ENCODE peak calls at places on chromosomes 16 and 17, in eight cellular contexts. I is GM23248; D is fibroblast of lung; P is mucosa of descending colon; H is CD8-positive, alpha-beta memory T cell; Z is SK-N-SH; K is lower lobe of right lung; E is endodermal cell. T is an unnamed sample.
A peak's percentile ranks its signal among the peaks of the same experiment; 100 is the strongest.

GRCh38 chr16:50440991-50441390 is 72.2 kb upstream of the BRD7 start:
- DNase-seq in I (no peak), D (no peak), P (no peak), H (no peak), Z (no peak), K (no peak), E (no peak), T (no peak)

GRCh38 chr16:48353565-48354163 is 31.5 kb downstream of the SIAH1 start:
- DNase-seq in I (peak; percentile 89), D (peak; percentile 85), P (peak; percentile 53), H (peak; percentile 44), Z (peak; percentile 76), K (peak; percentile 64), E (peak; percentile 87), T (peak; percentile 63)

GRCh38 chr17:77373298-77374169 is 232.8 kb downstream of the SEC14L1 start:
- DNase-seq in I (peak; percentile 73), D (no peak), P (peak; percentile 61), H (no peak), Z (peak; percentile 65), K (peak; percentile 72), E (peak; percentile 90), T (peak; percentile 44)

GRCh38 chr16:55543470-55543869 is 23.0 kb upstream of the CAPNS2 start:
- DNase-seq in I (peak; percentile 66), D (peak; percentile 72), P (no peak), H (no peak), Z (peak; percentile 16), K (no peak), E (no peak), T (no peak)

GRCh38 chr17:35977509-35977908 is 3.8 kb downstream of the CCL16 start:
- DNase-seq in I (no peak), D (no peak), P (no peak), H (no peak), Z (no peak), K (no peak), E (no peak), T (no peak)

GRCh38 chr17:9728564-9728963 is 62.8 kb downstream of the DHRS7C start:
- DNase-seq in I (no peak), D (no peak), P (no peak), H (no peak), Z (no peak), K (no peak), E (no peak), T (no peak)

GRCh38 chr17:49456172-49456965 is 38.7 kb upstream of the NGFR start:
- DNase-seq in I (peak; percentile 95), D (peak; percentile 77), P (no peak), H (no peak), Z (no peak), K (no peak), E (no peak), T (no peak)

GRCh38 chr17:40980594-40980993 is 3.5 kb downstream of the KRT40 start:
- DNase-seq in I (no peak), D (no peak), P (no peak), H (no peak), Z (no peak), K (no peak), E (no peak), T (no peak)

GRCh38 chr16:67179421-67180080 is 4.2 kb downstream of the MATCAP1 start:
- DNase-seq in I (peak; percentile 13), D (no peak), P (no peak), H (no peak), Z (no peak), K (no peak), E (peak; percentile 74), T (no peak)

GRCh38 chr17:5237541-5238016 is 2.9 kb upstream of the SCIMP start:
- DNase-seq in I (peak; percentile 65), D (peak; percentile 45), P (peak; percentile 41), H (peak; percentile 26), Z (peak; percentile 72), K (peak; percentile 72), E (peak; percentile 94), T (peak; percentile 61)

GRCh38 chr16:48788475-48788874 is 178.5 kb upstream of the N4BP1 start:
- DNase-seq in I (no peak), D (no peak), P (no peak), H (no peak), Z (no peak), K (no peak), E (no peak), T (no peak)

GRCh38 chr17:40555296-40556190 is 9.7 kb downstream of the CCR7 start:
- DNase-seq in I (no peak), D (no peak), P (no peak), H (no peak), Z (no peak), K (no peak), E (no peak), T (peak; percentile 17)

GRCh38 chr16:59013930-59014329 is 279.8 kb upstream of the GOT2 start:
- DNase-seq in I (no peak), D (no peak), P (no peak), H (no peak), Z (no peak), K (no peak), E (no peak), T (no peak)

GRCh38 chr16:15933781-15934180 is 15.6 kb upstream of the ABCC1 start:
- DNase-seq in I (no peak), D (no peak), P (no peak), H (no peak), Z (no peak), K (no peak), E (no peak), T (no peak)

GRCh38 chr16:66473654-66474519 is 46.8 kb downstream of the BEAN1 start:
- DNase-seq in I (peak; percentile 50), D (no peak), P (no peak), H (no peak), Z (no peak), K (no peak), E (peak; percentile 53), T (no peak)

GRCh38 chr17:3755335-3756030 is 31.8 kb downstream of the HASPIN start:
- DNase-seq in I (no peak), D (no peak), P (no peak), H (no peak), Z (no peak), K (no peak), E (no peak), T (no peak)

GRCh38 chr17:66526827-66527226 is 224.4 kb downstream of the PRKCA start:
- DNase-seq in I (no peak), D (no peak), P (no peak), H (no peak), Z (no peak), K (no peak), E (no peak), T (no peak)

GRCh38 chr17:66525338-66525737 is 222.9 kb downstream of the PRKCA start:
- DNase-seq in I (no peak), D (peak; percentile 26), P (no peak), H (no peak), Z (no peak), K (no peak), E (peak; percentile 2), T (no peak)

GRCh38 chr17:66522591-66523272 is 220.3 kb downstream of the PRKCA start:
- DNase-seq in I (peak; percentile 76), D (no peak), P (no peak), H (no peak), Z (no peak), K (no peak), E (peak; percentile 31), T (no peak)

GRCh38 chr17:66523378-66524174 is 221.2 kb downstream of the PRKCA start:
- DNase-seq in I (peak; percentile 77), D (peak; percentile 88), P (peak; percentile 48), H (no peak), Z (no peak), K (no peak), E (peak; percentile 22), T (no peak)

DNA sequence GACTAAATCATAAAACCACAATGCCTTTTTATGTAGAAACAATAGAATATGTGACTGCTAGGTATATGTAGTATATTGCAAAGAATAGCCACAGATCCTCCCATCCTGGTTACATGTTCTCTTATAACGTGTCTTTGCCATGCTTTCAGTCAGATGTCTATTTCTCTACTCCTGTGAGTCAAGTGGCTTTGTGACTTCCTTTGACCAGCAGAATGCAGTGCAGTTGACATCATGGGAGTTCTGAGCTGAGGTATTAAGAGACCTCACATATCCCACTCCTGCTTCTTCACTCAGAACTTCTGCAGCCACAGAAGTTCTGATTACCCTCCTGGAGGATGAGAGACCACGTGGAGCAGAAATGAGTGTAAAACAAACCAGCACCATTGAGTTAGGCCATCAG is 222.4 kb downstream of the PRKCA start:
- DNase-seq in I (no peak), D (no peak), P (no peak), H (no peak), Z (no peak), K (no peak), E (peak; percentile 20), T (no peak)
- H3K4me1 ChIP-seq in I (peaks cover 27% of the 10 kb centered on the region), D (peaks cover 16% of the 10 kb centered on the region), P (no peaks in the 10 kb centered on the region), H (peaks cover 7% of the 10 kb centered on the region), Z (peaks cover 21% of the 10 kb centered on the region), K (no peaks in the 10 kb centered on the region), E (no peaks in the 10 kb centered on the region), T (peaks cover 37% of the 10 kb centered on the region)

GRCh38 chr17:8161289-8162231 is 1.2 kb downstream of the VAMP2 start:
- DNase-seq in I (no peak), D (no peak), P (no peak), H (no peak), Z (no peak), K (peak; percentile 46), E (no peak), T (no peak)
- H3K4me1 ChIP-seq in I (peaks cover 39% of the 10 kb centered on the region), D (peaks cover 41% of the 10 kb centered on the region), P (peaks cover 58% of the 10 kb centered on the region), H (peaks cover 66% of the 10 kb centered on the region), Z (peaks cover 35% of the 10 kb centered on the region), K (peaks cover 69% of the 10 kb centered on the region), E (peaks cover 15% of the 10 kb centered on the region), T (peaks cover 59% of the 10 kb centered on the region)

GRCh38 chr16:81610936-81611335 is 166.3 kb downstream of the CMIP start:
- DNase-seq in I (peak; percentile 40), D (no peak), P (no peak), H (no peak), Z (peak; percentile 80), K (no peak), E (no peak), T (no peak)
- H3K4me1 ChIP-seq in I (peaks cover 40% of the 10 kb centered on the region), D (peaks cover 9% of the 10 kb centered on the region), P (peaks cover 3% of the 10 kb centered on the region), H (peaks cover 10% of the 10 kb centered on the region), Z (peaks cover 27% of the 10 kb centered on the region), K (peaks cover 52% of the 10 kb centered on the region), E (peaks cover 16% of the 10 kb centered on the region), T (peaks cover 29% of the 10 kb centered on the region)

GRCh38 chr16:84596801-84597517 is 20.9 kb downstream of the COTL1 start:
- DNase-seq in I (no peak), D (no peak), P (no peak), H (no peak), Z (no peak), K (no peak), E (no peak), T (no peak)
- H3K4me1 ChIP-seq in I (peaks cover 32% of the 10 kb centered on the region), D (peaks cover 38% of the 10 kb centered on the region), P (peaks cover 38% of the 10 kb centered on the region), H (peaks cover 79% of the 10 kb centered on the region), Z (peaks cover 15% of the 10 kb centered on the region), K (peaks cover 73% of the 10 kb centered on the region), E (peaks cover 6% of the 10 kb centered on the region), T (peaks cover 60% of the 10 kb centered on the region)

GRCh38 chr16:69444873-69445517 is 20.6 kb downstream of the CYB5B start:
- DNase-seq in I (peak; percentile 69), D (peak; percentile 73), P (no peak), H (no peak), Z (no peak), K (no peak), E (no peak), T (no peak)
- H3K4me1 ChIP-seq in I (peaks cover 42% of the 10 kb centered on the region), D (peaks cover 5% of the 10 kb centered on the region), P (peaks cover 16% of the 10 kb centered on the region), H (peaks cover 19% of the 10 kb centered on the region), Z (peaks cover 7% of the 10 kb centered on the region), K (peaks cover 63% of the 10 kb centered on the region), E (no peaks in the 10 kb centered on the region), T (peaks cover 72% of the 10 kb centered on the region)